ENCODE peak calls at places on chromosome 17, in eight cellular contexts. One of them, this sample, is unnamed.
A peak's percentile ranks its signal among the peaks of the same experiment; 100 is the strongest.

GRCh38 chr17:47736501-47737211 is 3.6 kb downstream of the TBX21 start:
- DNase-seq in substantia nigra: no peak
- DNase-seq in neural crest cell: no peak
- DNase-seq in pulmonary artery endothelial cell: no peak
- DNase-seq in CD4-positive, alpha-beta memory T cell: no peak
- DNase-seq in COLO829: no peak
- DNase-seq in aorta: peak; percentile 53
- DNase-seq in amniotic stem cell: no peak
- DNase-seq in this sample: no peak

GRCh38 chr17:30433514-30433913 is 43.7 kb upstream of the GOSR1 start:
- DNase-seq in neural crest cell: no peak
- DNase-seq in CD4-positive, alpha-beta memory T cell: no peak
- DNase-seq in pulmonary artery endothelial cell: peak; percentile 92
- DNase-seq in aorta: no peak
- DNase-seq in COLO829: peak; percentile 51
- DNase-seq in substantia nigra: no peak
- DNase-seq in amniotic stem cell: peak; percentile 27
- DNase-seq in this sample: peak; percentile 10

GRCh38 chr17:4008496-4009163 is 44.4 kb upstream of the ATP2A3 start:
- DNase-seq in CD4-positive, alpha-beta memory T cell: no peak
- DNase-seq in aorta: no peak
- DNase-seq in amniotic stem cell: no peak
- DNase-seq in neural crest cell: no peak
- DNase-seq in pulmonary artery endothelial cell: no peak
- DNase-seq in substantia nigra: no peak
- DNase-seq in COLO829: no peak
- DNase-seq in this sample: no peak

GRCh38 chr17:71460943-71461342 is 659.9 kb upstream of the SOX9 start:
- DNase-seq in aorta: no peak
- DNase-seq in COLO829: no peak
- DNase-seq in pulmonary artery endothelial cell: no peak
- DNase-seq in substantia nigra: peak; percentile 0
- DNase-seq in amniotic stem cell: no peak
- DNase-seq in CD4-positive, alpha-beta memory T cell: no peak
- DNase-seq in neural crest cell: peak; percentile 22
- DNase-seq in this sample: no peak

GRCh38 chr17:40284085-40284713 is 3.5 kb upstream of the CDC6 start:
- DNase-seq in pulmonary artery endothelial cell: peak; percentile 22
- DNase-seq in substantia nigra: no peak
- DNase-seq in aorta: no peak
- DNase-seq in CD4-positive, alpha-beta memory T cell: no peak
- DNase-seq in neural crest cell: no peak
- DNase-seq in amniotic stem cell: peak; percentile 22
- DNase-seq in COLO829: peak; percentile 57
- DNase-seq in this sample: peak; percentile 17

GRCh38 chr17:27296427-27296979 is 2.6 kb downstream of the WSB1 start:
- DNase-seq in aorta: no peak
- DNase-seq in neural crest cell: no peak
- DNase-seq in pulmonary artery endothelial cell: no peak
- DNase-seq in CD4-positive, alpha-beta memory T cell: no peak
- DNase-seq in substantia nigra: no peak
- DNase-seq in amniotic stem cell: peak; percentile 37
- DNase-seq in COLO829: no peak
- DNase-seq in this sample: no peak

GRCh38 chr17:61379457-61380216 is 20.0 kb upstream of the TBX2 start:
- DNase-seq in substantia nigra: no peak
- DNase-seq in CD4-positive, alpha-beta memory T cell: no peak
- DNase-seq in neural crest cell: no peak
- DNase-seq in aorta: peak; percentile 55
- DNase-seq in amniotic stem cell: no peak
- DNase-seq in COLO829: no peak
- DNase-seq in pulmonary artery endothelial cell: no peak
- DNase-seq in this sample: no peak

GRCh38 chr17:17824780-17825614 is 11.8 kb downstream of the SREBF1 start:
- DNase-seq in COLO829: no peak
- DNase-seq in neural crest cell: no peak
- DNase-seq in pulmonary artery endothelial cell: no peak
- DNase-seq in amniotic stem cell: no peak
- DNase-seq in CD4-positive, alpha-beta memory T cell: no peak
- DNase-seq in substantia nigra: no peak
- DNase-seq in aorta: no peak
- DNase-seq in this sample: no peak

GRCh38 chr17:60923000-60923399 is 245.3 kb downstream of the BCAS3 start:
- DNase-seq in pulmonary artery endothelial cell: no peak
- DNase-seq in COLO829: no peak
- DNase-seq in aorta: no peak
- DNase-seq in amniotic stem cell: no peak
- DNase-seq in CD4-positive, alpha-beta memory T cell: no peak
- DNase-seq in neural crest cell: no peak
- DNase-seq in substantia nigra: no peak
- DNase-seq in this sample: no peak

GRCh38 chr17:21289175-21289901 is 4.8 kb downstream of the MAP2K3 start:
- DNase-seq in pulmonary artery endothelial cell: no peak
- DNase-seq in aorta: no peak
- DNase-seq in COLO829: no peak
- DNase-seq in amniotic stem cell: no peak
- DNase-seq in neural crest cell: no peak
- DNase-seq in substantia nigra: no peak
- DNase-seq in CD4-positive, alpha-beta memory T cell: no peak
- DNase-seq in this sample: no peak

GRCh38 chr17:74458835-74459234 is 7.6 kb upstream of the CD300A start:
- DNase-seq in substantia nigra: no peak
- DNase-seq in aorta: no peak
- DNase-seq in CD4-positive, alpha-beta memory T cell: no peak
- DNase-seq in COLO829: no peak
- DNase-seq in amniotic stem cell: no peak
- DNase-seq in neural crest cell: no peak
- DNase-seq in pulmonary artery endothelial cell: no peak
- DNase-seq in this sample: no peak

GRCh38 chr17:19867094-19867653 is 562 bp downstream of the ULK2 start:
- DNase-seq in substantia nigra: peak; percentile 41
- DNase-seq in amniotic stem cell: no peak
- DNase-seq in neural crest cell: peak; percentile 58
- DNase-seq in COLO829: peak; percentile 20
- DNase-seq in CD4-positive, alpha-beta memory T cell: peak; percentile 57
- DNase-seq in aorta: peak; percentile 85
- DNase-seq in pulmonary artery endothelial cell: no peak
- DNase-seq in this sample: peak; percentile 86